ENCODE peak calls at places on chromosomes 2 and 18, in five cellular contexts. O, K, L, Y and I are unnamed samples.

GRCh38 chr2:185484601-185485000 is 254.0 kb upstream of the FSIP2 start:
- DNase-seq in O (no peak), K (no peak), L (no peak), Y (no peak), I (no peak)

GRCh38 chr18:58231930-58232329 is 187.9 kb downstream of the NEDD4L start:
- DNase-seq in O (no peak), K (no peak), L (peak), Y (no peak), I (peak)

GRCh38 chr2:223519471-223519870 is 82.7 kb downstream of the SCG2 start:
- DNase-seq in O (no peak), K (no peak), L (no peak), Y (no peak), I (no peak)

GRCh38 chr18:77899972-77900754 is 650.5 kb downstream of the GALR1 start:
- DNase-seq in O (peak), K (no peak), L (peak), Y (no peak), I (no peak)

GRCh38 chr2:38146302-38146916 is 70.5 kb upstream of the CYP1B1 start:
- DNase-seq in O (no peak), K (peak), L (peak), Y (no peak), I (peak)

GRCh38 chr18:9700261-9700796 is 7.8 kb upstream of the RAB31 start:
- DNase-seq in O (no peak), K (no peak), L (no peak), Y (no peak), I (no peak)

GRCh38 chr2:224885836-224886547 is 156.3 kb downstream of the DOCK10 start:
- DNase-seq in O (no peak), K (no peak), L (peak), Y (no peak), I (peak)

GRCh38 chr18:36412778-36413177 is 115.3 kb downstream of the FHOD3 start:
- DNase-seq in O (no peak), K (no peak), L (peak), Y (no peak), I (peak)

GRCh38 chr2:1299053-1299452 is 114.2 kb upstream of the TPO start:
- DNase-seq in O (no peak), K (no peak), L (no peak), Y (no peak), I (no peak)

GRCh38 chr18:26468931-26469340 is 79.4 kb downstream of the KCTD1 start:
- DNase-seq in O (peak), K (no peak), L (no peak), Y (no peak), I (peak)

GRCh38 chr2:207505728-207506127 is 24.0 kb upstream of the CREB1 start:
- DNase-seq in O (no peak), K (no peak), L (peak), Y (no peak), I (peak)

GRCh38 chr2:3741867-3742602 is 38.7 kb downstream of the DCDC2C start:
- DNase-seq in O (no peak), K (no peak), L (no peak), Y (no peak), I (no peak)

GRCh38 chr2:196113061-196113974 is 44.7 kb upstream of the DNAH7 start:
- DNase-seq in O (no peak), K (peak), L (peak), Y (no peak), I (no peak)

GRCh38 chr2:29603341-29603740 is 318.0 kb downstream of the ALK start:
- DNase-seq in O (no peak), K (no peak), L (no peak), Y (no peak), I (no peak)

GRCh38 chr18:30271716-30272115 is 770.8 kb downstream of the DSC3 start:
- DNase-seq in O (no peak), K (no peak), L (no peak), Y (no peak), I (peak)

GRCh38 chr2:27960237-27960912 is 69.8 kb downstream of the BABAM2 start:
- DNase-seq in O (no peak), K (peak), L (peak), Y (no peak), I (peak)

GRCh38 chr2:157413342-157414035 is 30.4 kb downstream of the CYTIP start:
- DNase-seq in O (no peak), K (no peak), L (no peak), Y (no peak), I (no peak)

GRCh38 chr2:8620611-8621382 is 61.1 kb upstream of the ID2 start:
- DNase-seq in O (no peak), K (no peak), L (no peak), Y (no peak), I (no peak)

GRCh38 chr18:62863629-62864028 is 148.3 kb downstream of the PHLPP1 start:
- DNase-seq in O (no peak), K (no peak), L (peak), Y (no peak), I (peak)

DNA sequence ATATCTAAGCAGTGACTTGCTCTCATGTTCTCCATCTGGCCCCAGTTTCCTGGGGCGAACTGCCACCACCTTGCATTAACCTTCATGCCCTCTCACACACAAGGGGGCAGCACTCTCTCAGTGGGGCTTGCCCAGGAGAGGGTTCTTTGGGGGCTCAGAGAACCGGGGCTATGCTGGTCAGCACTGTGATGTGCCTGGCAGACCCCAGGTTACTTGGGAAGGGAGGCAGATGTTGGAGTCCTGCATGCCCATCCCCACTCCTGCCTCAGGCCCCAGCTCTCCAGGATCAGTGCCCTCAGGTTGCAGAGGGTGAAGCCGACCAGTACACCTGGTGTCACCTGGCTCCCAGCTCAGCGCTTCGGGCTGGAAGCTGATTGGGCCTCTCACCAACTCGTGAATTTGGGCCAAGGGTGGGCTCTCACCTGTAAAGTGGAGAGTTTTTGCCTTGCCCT is 396.2 kb upstream of the HS6ST1 start:
- DNase-seq in O (no peak), K (no peak), L (no peak), Y (no peak), I (no peak)
- TF ChIP-seq CTCF in O (peak), K (no peak), L (peak), Y (no peak), I (no peak)

GRCh38 chr2:96143848-96144480 is 1.3 kb downstream of the DUSP2 start:
- DNase-seq in O (peak), K (no peak), L (no peak), Y (no peak), I (peak)
- TF ChIP-seq CTCF in O (peak), K (peak), L (no peak), Y (no peak), I (no peak)

GRCh38 chr2:231602874-231603467 is 10.3 kb downstream of the TEX44 start:
- DNase-seq in O (no peak), K (no peak), L (no peak), Y (no peak), I (no peak)

GRCh38 chr2:231604101-231604684 is 11.5 kb downstream of the TEX44 start:
- DNase-seq in O (peak), K (no peak), L (no peak), Y (peak), I (peak)

GRCh38 chr2:231600619-231601355 is 8.1 kb downstream of the TEX44 start:
- DNase-seq in O (no peak), K (no peak), L (no peak), Y (no peak), I (no peak)

GRCh38 chr2:231604685-231605606 is 12.3 kb downstream of the TEX44 start:
- DNase-seq in O (peak), K (peak), L (peak), Y (peak), I (peak)

GRCh38 chr2:231601356-231602229 is 8.9 kb downstream of the TEX44 start:
- DNase-seq in O (peak), K (no peak), L (peak), Y (peak), I (peak)
- TF ChIP-seq CTCF in O (peak), K (peak), L (peak), Y (peak), I (peak)

DNA sequence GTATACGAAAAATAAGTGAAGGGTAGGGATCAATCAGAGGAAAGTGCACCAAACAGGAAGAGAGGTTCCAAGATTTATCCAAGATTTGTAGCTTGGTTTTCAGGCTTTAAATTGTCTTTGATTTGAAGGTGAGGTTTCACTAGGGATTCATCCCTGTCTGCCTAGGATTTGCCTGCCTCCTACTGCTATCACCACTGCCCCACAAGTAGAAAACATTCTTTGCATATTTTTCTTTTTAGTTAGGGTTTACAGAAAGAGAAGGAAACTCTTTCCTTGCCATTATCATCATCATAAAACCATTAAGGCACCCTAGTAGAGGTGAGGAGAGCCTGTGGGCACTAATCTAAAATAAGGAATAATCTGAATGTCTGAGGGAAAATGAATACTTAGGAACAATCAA is 45.8 kb upstream of the TANC1 start:
- DNase-seq in O (no peak), K (no peak), L (no peak), Y (no peak), I (no peak)
- TF ChIP-seq CTCF in O (no peak), K (peak), L (no peak), Y (no peak), I (no peak)

GRCh38 chr2:173821451-173821850 is 143.7 kb downstream of the SP3 start:
- DNase-seq in O (no peak), K (no peak), L (no peak), Y (no peak), I (no peak)

GRCh38 chr2:173817582-173817981 is 147.6 kb downstream of the SP3 start:
- DNase-seq in O (no peak), K (no peak), L (no peak), Y (no peak), I (no peak)

GRCh38 chr2:173814306-173814705 is 150.9 kb downstream of the SP3 start:
- DNase-seq in O (no peak), K (no peak), L (no peak), Y (no peak), I (no peak)

GRCh38 chr2:173818285-173818684 is 146.9 kb downstream of the SP3 start:
- DNase-seq in O (no peak), K (no peak), L (no peak), Y (no peak), I (no peak)

DNA sequence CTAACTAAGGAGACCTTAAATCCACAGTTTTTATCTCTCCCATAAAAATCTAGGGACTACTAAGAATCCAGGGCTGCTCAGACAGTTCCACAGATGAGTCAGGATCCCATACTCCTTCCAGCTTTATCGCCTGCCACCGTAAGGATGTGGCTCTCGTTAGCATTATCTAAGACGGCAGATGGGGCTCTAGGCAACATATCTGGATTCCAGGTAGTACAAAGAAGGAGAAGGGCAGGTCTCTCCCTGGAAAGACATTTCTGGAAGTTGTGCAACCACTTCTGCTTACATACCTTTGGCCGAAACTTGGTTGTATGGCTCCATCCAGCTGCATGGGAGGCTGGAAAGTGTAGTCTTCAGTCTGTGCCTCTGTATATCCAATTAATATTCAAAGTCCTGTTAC is 149.4 kb downstream of the SP3 start:
- DNase-seq in O (no peak), K (no peak), L (no peak), Y (no peak), I (no peak)
- TF ChIP-seq CTCF in O (no peak), K (no peak), L (no peak), Y (no peak), I (no peak)

DNA sequence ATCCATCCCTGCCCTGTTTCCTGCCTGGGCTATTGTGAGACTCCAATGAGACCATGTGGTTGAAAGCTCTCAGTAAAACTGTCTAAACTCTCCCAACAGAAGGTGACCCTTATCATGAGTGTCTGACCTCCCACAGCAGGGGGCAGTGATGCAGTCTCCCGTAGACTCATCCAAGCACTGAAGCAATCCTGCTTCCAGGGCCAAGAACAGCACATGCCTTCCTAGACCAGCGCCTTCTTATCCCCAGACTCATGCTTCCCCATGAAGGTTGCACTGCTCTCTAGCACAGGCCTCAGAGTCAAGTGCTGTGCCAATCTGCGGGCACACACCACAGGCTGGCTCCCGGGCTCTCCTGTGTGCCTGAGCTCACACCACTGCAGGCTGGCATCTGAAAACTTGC is 112.3 kb downstream of the TNS1 start:
- DNase-seq in O (no peak), K (peak), L (peak), Y (no peak), I (peak)
- TF ChIP-seq CTCF in O (peak), K (peak), L (peak), Y (no peak), I (peak)

DNA sequence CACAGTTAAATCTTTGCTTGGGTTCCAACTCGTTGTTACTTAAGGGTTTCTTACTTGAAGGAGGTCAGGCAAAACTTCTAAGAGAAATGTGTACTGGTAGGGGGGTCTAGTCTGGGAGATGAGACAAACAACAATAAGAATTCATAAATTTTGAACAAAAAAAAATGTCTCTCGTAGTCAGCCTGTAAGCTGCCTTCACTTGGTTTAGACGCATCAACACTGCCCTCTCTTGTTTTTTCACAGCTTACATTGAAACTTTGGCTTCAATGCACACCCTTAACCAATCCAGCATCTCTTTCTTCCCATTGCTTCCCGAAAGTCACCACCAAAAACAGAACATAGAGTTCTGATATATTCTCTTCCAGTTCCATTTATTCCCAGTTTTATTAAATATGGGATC is 576.4 kb upstream of the PIK3C3 start:
- DNase-seq in O (no peak), K (no peak), L (peak), Y (no peak), I (peak)
- TF ChIP-seq CTCF in O (peak), K (peak), L (peak), Y (no peak), I (peak)

GRCh38 chr2:242010567-242011513 is 141.3 kb downstream of the RTP5 start:
- DNase-seq in O (no peak), K (no peak), L (no peak), Y (peak), I (no peak)

GRCh38 chr2:242013771-242014170 is 144.2 kb downstream of the RTP5 start:
- DNase-seq in O (no peak), K (no peak), L (no peak), Y (peak), I (no peak)

GRCh38 chr2:242011991-242012764 is 142.6 kb downstream of the RTP5 start:
- DNase-seq in O (no peak), K (no peak), L (no peak), Y (peak), I (no peak)

GRCh38 chr2:242012956-242013764 is 143.6 kb downstream of the RTP5 start:
- DNase-seq in O (no peak), K (no peak), L (no peak), Y (peak), I (no peak)

DNA sequence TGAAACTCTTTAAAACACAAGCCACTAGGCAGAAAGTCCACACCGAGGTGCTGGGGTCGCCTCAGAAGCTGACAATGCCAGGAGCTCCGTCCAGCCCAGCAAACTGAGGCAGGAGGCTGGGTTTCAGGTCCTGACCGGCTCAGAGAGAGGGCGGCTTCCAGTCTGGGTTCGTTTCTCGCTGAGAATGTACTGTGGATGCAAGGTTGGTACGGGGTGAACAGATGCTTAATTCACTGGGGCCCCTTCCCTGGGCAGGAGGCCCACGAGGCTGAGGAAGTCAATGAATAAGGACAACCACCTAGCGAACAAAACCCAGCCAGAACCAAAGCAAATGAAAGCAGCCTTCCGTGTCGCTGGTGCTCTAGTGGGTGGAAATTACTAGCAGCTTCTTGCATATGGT is 142.0 kb downstream of the RTP5 start:
- DNase-seq in O (no peak), K (no peak), L (no peak), Y (peak), I (no peak)
- TF ChIP-seq CTCF in O (no peak), K (no peak), L (no peak), Y (no peak), I (no peak)

GRCh38 chr18:48409591-48410094 is 460 bp upstream of the ZBTB7C start:
- DNase-seq in O (peak), K (no peak), L (no peak), Y (no peak), I (peak)

GRCh38 chr18:48408111-48408726 is 964 bp downstream of the ZBTB7C start:
- DNase-seq in O (no peak), K (no peak), L (no peak), Y (no peak), I (no peak)

GRCh38 chr18:48410095-48410920 is 1.1 kb upstream of the ZBTB7C start:
- DNase-seq in O (peak), K (no peak), L (peak), Y (peak), I (peak)

GRCh38 chr18:48408727-48409590 is at the start of gene ZBTB7C:
- DNase-seq in O (peak), K (no peak), L (no peak), Y (no peak), I (no peak)

DNA sequence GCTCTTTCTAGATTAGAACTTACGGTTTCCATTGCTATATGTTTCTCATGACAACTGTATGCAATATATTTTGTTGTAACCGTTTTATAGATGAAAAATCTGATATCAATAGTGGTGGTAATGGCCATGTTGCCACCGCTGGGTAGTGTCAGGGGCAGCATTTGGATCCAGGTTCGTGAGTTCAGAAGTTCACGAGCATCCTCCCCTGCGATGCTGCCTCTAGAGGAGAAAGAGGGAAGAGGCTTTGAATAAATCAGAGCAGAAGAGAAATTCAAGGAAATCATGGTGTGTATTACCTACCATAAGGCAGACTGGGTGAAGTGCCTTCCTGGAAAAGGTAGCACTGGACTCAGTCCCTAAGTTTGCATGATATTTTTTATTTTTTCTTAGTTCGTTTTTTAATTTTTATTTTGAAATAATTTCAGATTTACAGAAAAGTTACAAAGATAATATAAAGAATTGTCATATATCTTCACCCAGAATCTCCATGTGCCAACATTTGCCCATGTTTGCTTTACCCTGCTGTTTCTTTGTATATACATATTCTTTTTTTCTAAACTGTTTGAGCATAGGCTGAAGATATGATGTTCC is 3.3 kb upstream of the ZBTB7C start:
- DNase-seq in O (no peak), K (no peak), L (no peak), Y (no peak), I (peak)
- TF ChIP-seq CTCF in O (peak), K (peak), L (peak), Y (peak), I (no peak)

DNA sequence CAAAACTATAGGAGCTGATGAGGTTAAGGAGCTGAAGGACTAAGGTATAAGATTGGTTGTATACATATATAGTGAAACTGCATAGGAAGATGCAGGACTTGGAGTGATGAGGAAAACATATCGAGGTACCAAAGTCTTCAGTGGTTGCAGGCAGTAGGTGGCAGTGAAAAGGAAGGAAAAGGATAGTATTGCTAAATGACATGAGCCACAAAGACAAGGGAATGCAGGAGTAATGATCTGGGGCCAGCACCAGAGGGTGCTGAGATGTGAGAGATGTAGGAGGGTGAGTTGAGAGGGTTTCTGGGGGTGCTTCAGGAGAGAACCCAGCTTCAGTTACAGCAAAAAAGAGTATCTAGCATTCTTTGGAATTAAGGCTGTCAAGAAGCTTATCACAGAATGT is 172.2 kb upstream of the MYO3B start:
- DNase-seq in O (no peak), K (no peak), L (no peak), Y (no peak), I (peak)
- TF ChIP-seq CTCF in O (no peak), K (no peak), L (no peak), Y (no peak), I (no peak)